ENCODE peak calls at places on chromosomes 4 and X, in eight cellular contexts. S is thoracic aorta, D is mucosa of descending colon, I is neural crest cell, G is WTC11, V is IMR-90, H is AG04450, F is AG09319. N is an unnamed sample.

GRCh38 chr4:156571146-156571545 is 400.5 kb downstream of the PDGFC start:
- DNase-seq in S (no peak), D (no peak), I (no peak), G (no peak), V (no peak), H (no peak), F (no peak), N (no peak)

GRCh38 chr4:121711263-121712000 is 14.7 kb upstream of the ANXA5 start:
- DNase-seq in S (peak), D (peak), I (peak), G (peak), V (peak), H (peak), F (peak), N (peak)

GRCh38 chr4:28436191-28437080 is 1575.8 kb downstream of the STIM2 start:
- DNase-seq in S (no peak), D (no peak), I (no peak), G (no peak), V (peak), H (no peak), F (no peak), N (no peak)

GRCh38 chrX:13223868-13224555 is 95.8 kb downstream of the ATXN3L start:
- DNase-seq in S (no peak), D (no peak), I (no peak), G (no peak), V (peak), H (peak), F (peak), N (no peak)

GRCh38 chr4:106297636-106298035 is 18.4 kb downstream of the TBCK start:
- DNase-seq in S (no peak), D (no peak), I (no peak), G (no peak), V (no peak), H (no peak), F (no peak), N (no peak)

GRCh38 chr4:173025131-173025530 is 143.5 kb upstream of the GALNT7 start:
- DNase-seq in S (no peak), D (no peak), I (peak), G (peak), V (peak), H (peak), F (peak), N (peak)

GRCh38 chrX:2183193-2183725 is 317.5 kb downstream of the DHRSX start:
- DNase-seq in S (no peak), D (no peak), I (no peak), G (no peak), V (no peak), H (no peak), F (no peak), N (no peak)

GRCh38 chr4:74840931-74841330 is 46.6 kb upstream of the BTC start:
- DNase-seq in S (no peak), D (no peak), I (no peak), G (no peak), V (no peak), H (no peak), F (no peak), N (peak)

GRCh38 chr4:156321203-156321602 is 367.5 kb upstream of the CTSO start:
- DNase-seq in S (no peak), D (no peak), I (no peak), G (no peak), V (peak), H (peak), F (no peak), N (no peak)

GRCh38 chr4:3613980-3614730 is 81.9 kb upstream of the LRPAP1 start:
- DNase-seq in S (no peak), D (no peak), I (no peak), G (no peak), V (no peak), H (no peak), F (no peak), N (no peak)

GRCh38 chr4:10456270-10457254 is 664 bp downstream of the ZNF518B start:
- DNase-seq in S (no peak), D (peak), I (peak), G (peak), V (peak), H (no peak), F (no peak), N (peak)

GRCh38 chr4:73599182-73599581 is 21.1 kb downstream of the RASSF6 start:
- DNase-seq in S (no peak), D (peak), I (no peak), G (peak), V (peak), H (peak), F (peak), N (no peak)

GRCh38 chr4:2745981-2746806 is 9.9 kb downstream of the TNIP2 start:
- DNase-seq in S (peak), D (peak), I (no peak), G (no peak), V (peak), H (no peak), F (no peak), N (no peak)

GRCh38 chrX:5236749-5237148 is 991.9 kb downstream of the NLGN4X start:
- DNase-seq in S (no peak), D (no peak), I (no peak), G (no peak), V (no peak), H (no peak), F (no peak), N (no peak)

GRCh38 chr4:174450452-174450851 is 71.8 kb downstream of the HPGD start:
- DNase-seq in S (no peak), D (no peak), I (no peak), G (no peak), V (no peak), H (no peak), F (no peak), N (no peak)

GRCh38 chr4:176656108-176656507 is 136.6 kb downstream of the VEGFC start:
- DNase-seq in S (no peak), D (no peak), I (no peak), G (no peak), V (no peak), H (no peak), F (peak), N (no peak)

GRCh38 chrX:40154229-40154852 is 56.6 kb upstream of the BCOR start:
- DNase-seq in S (no peak), D (no peak), I (peak), G (peak), V (no peak), H (no peak), F (no peak), N (peak)

GRCh38 chr4:60201052-60201673 is 999.0 kb upstream of the ADGRL3 start:
- DNase-seq in S (no peak), D (no peak), I (peak), G (peak), V (peak), H (peak), F (no peak), N (peak)

GRCh38 chrX:40960041-40960440 is 125.2 kb upstream of the USP9X start:
- DNase-seq in S (no peak), D (no peak), I (no peak), G (no peak), V (peak), H (no peak), F (no peak), N (no peak)

GRCh38 chr4:122583906-122584305 is 37.0 kb downstream of the IL21 start:
- DNase-seq in S (no peak), D (no peak), I (no peak), G (no peak), V (peak), H (no peak), F (peak), N (no peak)

GRCh38 chrX:139058831-139059495 is 347.4 kb upstream of the FGF13 start:
- DNase-seq in S (no peak), D (no peak), I (no peak), G (no peak), V (no peak), H (no peak), F (no peak), N (no peak)

GRCh38 chr4:77579406-77580076 is 26.1 kb upstream of the CXCL13 start:
- DNase-seq in S (no peak), D (no peak), I (no peak), G (no peak), V (peak), H (peak), F (peak), N (no peak)

DNA sequence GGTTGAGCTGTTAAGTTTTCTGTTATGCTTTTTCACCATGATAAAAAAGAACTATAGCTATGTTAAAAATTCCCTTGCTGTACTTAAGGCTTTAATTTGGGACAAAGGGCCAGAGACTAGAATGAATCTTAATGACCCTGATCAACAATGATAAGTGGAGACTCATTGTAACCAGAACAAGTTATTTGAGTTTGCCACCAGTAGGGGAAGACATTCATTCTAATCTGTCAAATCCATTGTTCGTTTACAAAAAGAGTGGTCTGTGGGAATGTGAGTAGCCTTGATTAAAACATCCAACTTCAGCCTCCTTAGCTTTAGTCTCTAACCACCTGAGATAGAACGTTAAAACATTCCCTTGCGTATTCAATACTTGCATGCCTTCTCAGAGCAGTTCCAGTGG is 66.0 kb downstream of the EGF start:
- DNase-seq in S (no peak), D (no peak), I (no peak), G (no peak), V (no peak), H (no peak), F (no peak), N (no peak)
- TF ChIP-seq CTCF in S (no peak), D (no peak), I (peak), G (no peak), V (no peak), H (peak), F (no peak), N (no peak)

GRCh38 chr4:21512351-21512750 is 436.2 kb downstream of the KCNIP4 start:
- DNase-seq in S (no peak), D (no peak), I (peak), G (no peak), V (peak), H (no peak), F (peak), N (no peak)
- TF ChIP-seq CTCF in S (no peak), D (no peak), I (peak), G (peak), V (peak), H (no peak), F (peak), N (peak)

GRCh38 chrX:110987292-110987691 is 108.7 kb upstream of the PAK3 start:
- DNase-seq in S (no peak), D (no peak), I (no peak), G (peak), V (no peak), H (no peak), F (no peak), N (peak)

GRCh38 chrX:110989447-110989846 is 106.5 kb upstream of the PAK3 start:
- DNase-seq in S (no peak), D (no peak), I (no peak), G (no peak), V (no peak), H (no peak), F (no peak), N (no peak)

GRCh38 chrX:110989869-110990268 is 106.1 kb upstream of the PAK3 start:
- DNase-seq in S (no peak), D (no peak), I (no peak), G (no peak), V (no peak), H (no peak), F (no peak), N (no peak)

GRCh38 chrX:110992611-110993010 is 103.4 kb upstream of the PAK3 start:
- DNase-seq in S (no peak), D (no peak), I (peak), G (peak), V (peak), H (no peak), F (peak), N (peak)
- TF ChIP-seq CTCF in S (peak), D (no peak), I (peak), G (no peak), V (peak), H (peak), F (peak), N (peak)

GRCh38 chr4:48879561-48880442 is 26.8 kb downstream of the OCIAD2 start:
- DNase-seq in S (no peak), D (no peak), I (no peak), G (no peak), V (no peak), H (no peak), F (no peak), N (no peak)

DNA sequence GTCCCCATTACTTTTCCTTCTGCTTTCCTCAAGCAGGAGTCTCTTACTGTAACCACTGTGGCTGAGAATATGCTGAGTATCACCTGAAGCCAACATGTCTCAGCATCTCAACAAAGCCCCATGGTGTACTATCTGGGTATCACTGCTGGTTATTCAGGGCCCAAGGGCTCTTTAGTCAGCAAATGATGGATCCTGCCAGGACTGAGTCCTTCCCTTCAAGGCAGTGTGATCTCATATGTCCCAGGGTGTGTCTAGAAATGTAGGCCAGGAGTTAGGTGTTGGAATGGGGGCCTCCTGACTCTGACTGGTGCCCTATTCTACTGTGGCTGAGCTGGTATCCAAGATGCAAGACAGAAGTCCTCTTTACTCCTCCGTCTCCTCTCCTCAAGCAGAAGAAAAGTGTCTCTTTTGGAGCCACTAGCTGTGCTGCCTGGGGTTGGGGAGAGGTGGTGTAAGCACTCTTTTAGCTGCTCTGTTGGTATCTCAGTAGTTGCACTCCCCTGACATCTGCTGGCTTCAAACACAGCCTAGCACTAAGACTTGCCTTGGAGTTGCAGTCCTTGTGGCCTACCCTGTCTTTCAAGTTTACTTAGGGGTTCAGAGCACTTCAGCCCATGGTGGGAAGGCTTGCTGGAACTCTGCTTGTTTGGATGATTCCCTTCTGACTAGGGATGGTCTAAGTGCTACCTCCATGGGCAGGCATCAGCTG is 28.6 kb downstream of the OCIAD2 start:
- DNase-seq in S (no peak), D (no peak), I (no peak), G (no peak), V (no peak), H (no peak), F (no peak), N (no peak)
- TF ChIP-seq CTCF in S (no peak), D (no peak), I (no peak), G (no peak), V (no peak), H (no peak), F (no peak), N (no peak)

GRCh38 chrX:17944833-17945497 is 83.9 kb upstream of the RAI2 start:
- DNase-seq in S (no peak), D (no peak), I (peak), G (no peak), V (no peak), H (no peak), F (no peak), N (no peak)
- TF ChIP-seq CTCF in S (no peak), D (no peak), I (peak), G (peak), V (peak), H (peak), F (peak), N (no peak)

DNA sequence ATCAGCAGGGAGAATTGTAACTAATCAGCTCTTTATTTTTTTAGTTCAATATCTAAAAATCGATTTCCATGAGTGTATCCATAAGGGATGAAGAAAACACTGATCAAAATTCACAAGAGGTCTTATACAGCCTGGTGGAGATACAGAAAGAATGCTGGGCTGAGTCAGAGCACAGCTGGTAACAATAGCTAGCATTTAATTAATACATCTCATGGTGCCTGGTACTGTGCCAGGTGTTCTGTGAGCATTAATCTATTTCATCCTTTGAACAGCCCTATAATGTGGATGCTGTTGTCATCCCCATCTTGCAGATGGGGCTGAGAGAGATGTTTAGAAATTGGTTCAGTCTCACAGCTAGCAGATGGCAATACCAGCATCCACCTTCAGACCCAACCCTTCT is 250.9 kb upstream of the RPS6KA3 start:
- DNase-seq in S (no peak), D (no peak), I (no peak), G (no peak), V (peak), H (no peak), F (no peak), N (no peak)
- TF ChIP-seq CTCF in S (no peak), D (no peak), I (no peak), G (no peak), V (no peak), H (no peak), F (no peak), N (no peak)

GRCh38 chr4:143713556-143714289 is 13.2 kb upstream of the FREM3 start:
- DNase-seq in S (no peak), D (no peak), I (no peak), G (no peak), V (no peak), H (no peak), F (no peak), N (no peak)
- TF ChIP-seq CTCF in S (no peak), D (no peak), I (no peak), G (no peak), V (no peak), H (no peak), F (no peak), N (no peak)

GRCh38 chrX:145393702-145394235 is 146.5 kb downstream of the SPANXN1 start:
- DNase-seq in S (no peak), D (peak), I (no peak), G (no peak), V (no peak), H (no peak), F (no peak), N (no peak)
- TF ChIP-seq CTCF in S (no peak), D (no peak), I (peak), G (no peak), V (no peak), H (no peak), F (no peak), N (no peak)

GRCh38 chr4:140152015-140152703 is 1.8 kb downstream of the MAML3 start:
- DNase-seq in S (no peak), D (peak), I (peak), G (peak), V (no peak), H (no peak), F (no peak), N (peak)
- TF ChIP-seq CTCF in S (no peak), D (peak), I (peak), G (no peak), V (peak), H (peak), F (peak), N (peak)